ENCODE peak calls at places on chromosomes 13 and 19, in seven cellular contexts. R is ACHN, W is lower lobe of right lung, S is aorta, O is SHP77 treated with DMSO at 0.1 percent for 48 hours, Y is endothelial cell, U is GM19239. A is an unnamed sample.

GRCh38 chr13:95603887-95604533 is 40.5 kb downstream of the DZIP1 start:
- DNase-seq in R (no peak), S (no peak), O (peak), Y (no peak), W (no peak), U (no peak), A (no peak)

GRCh38 chr19:3360494-3361383 is 5.6 kb upstream of the NFIC start:
- DNase-seq in R (peak), Y (no peak), S (peak), U (peak), W (peak), O (no peak), A (peak)

GRCh38 chr19:44663996-44664395 is 7.3 kb upstream of the CEACAM19 start:
- DNase-seq in U (no peak), W (peak), R (no peak), S (no peak), O (no peak), Y (no peak), A (no peak)

GRCh38 chr13:56317839-56318238 is 822.9 kb upstream of the PRR20A start:
- DNase-seq in S (no peak), Y (no peak), O (no peak), W (no peak), U (no peak), R (no peak), A (no peak)

GRCh38 chr13:79710376-79710775 is 229.4 kb downstream of the NDFIP2 start:
- DNase-seq in S (no peak), W (no peak), Y (no peak), R (no peak), O (no peak), U (no peak), A (no peak)

GRCh38 chr19:7522923-7523667 is 671 bp downstream of the MCOLN1 start:
- DNase-seq in R (no peak), U (no peak), W (peak), S (peak), O (no peak), Y (no peak), A (no peak)

GRCh38 chr19:10143700-10144099 is 24.0 kb upstream of the EIF3G start:
- DNase-seq in Y (no peak), U (no peak), R (no peak), O (no peak), W (no peak), S (no peak), A (no peak)

GRCh38 chr13:112447761-112448603 is 71.8 kb downstream of the SPACA7 start:
- DNase-seq in R (no peak), S (no peak), O (no peak), U (no peak), W (no peak), Y (no peak), A (no peak)

GRCh38 chr19:57267294-57267693 is 13.0 kb upstream of the ZNF460 start:
- DNase-seq in Y (no peak), S (no peak), W (no peak), U (no peak), R (no peak), O (no peak), A (no peak)

GRCh38 chr19:38717855-38718254 is 26.4 kb downstream of the CAPN12 start:
- DNase-seq in R (no peak), U (no peak), O (no peak), Y (no peak), S (no peak), W (no peak), A (no peak)

GRCh38 chr13:37069597-37070103 is 10.2 kb upstream of the SUPT20H start:
- DNase-seq in S (no peak), O (no peak), Y (no peak), U (no peak), R (no peak), W (no peak), A (no peak)

A was measured in GM12892.